ENCODE peak calls at places on chromosomes 7 and 10, in ten cellular contexts. V is NCI-H1436; X is neural progenitor cell; R is endodermal cell; H is GM23338; Q is NCI-H1105; C is suprapubic skin; D is CD8-positive, alpha-beta memory T cell; W is tibial artery; F is uterus. G is an unnamed sample.

GRCh38 chr10:78388331-78389050 is 354.8 kb downstream of the RPS24 start:
- DNase-seq in V (no peak), X (no peak), R (no peak), H (no peak), Q (no peak), C (no peak), D (no peak), W (no peak), F (no peak), G (no peak)

GRCh38 chr10:76299501-76299900 is 868.1 kb downstream of the LRMDA start:
- DNase-seq in V (no peak), X (no peak), R (no peak), H (no peak), Q (no peak), C (no peak), D (no peak), W (no peak), F (no peak), G (no peak)

GRCh38 chr7:90320801-90321494 is at the start of gene FAM237B:
- DNase-seq in V (no peak), X (peak; percentile 64), R (peak; percentile 77), H (peak; percentile 56), Q (no peak), C (no peak), D (no peak), W (no peak), F (no peak), G (peak; percentile 20)

GRCh38 chr10:120365872-120366271 is 91.2 kb upstream of the PLPP4 start:
- DNase-seq in V (no peak), X (no peak), R (no peak), H (no peak), Q (no peak), C (no peak), D (no peak), W (no peak), F (no peak), G (no peak)

GRCh38 chr10:844552-844951 is 87.0 kb downstream of the LARP4B start:
- DNase-seq in V (no peak), X (no peak), R (no peak), H (no peak), Q (no peak), C (no peak), D (no peak), W (no peak), F (no peak), G (no peak)

GRCh38 chr7:20828947-20829346 is 42.3 kb upstream of the SP8 start:
- DNase-seq in V (peak; percentile 84), X (no peak), R (no peak), H (no peak), Q (peak; percentile 75), C (no peak), D (no peak), W (no peak), F (no peak), G (no peak)

GRCh38 chr10:27451054-27451453 is 53.0 kb upstream of the RAB18 start:
- DNase-seq in V (no peak), X (no peak), R (no peak), H (no peak), Q (no peak), C (no peak), D (no peak), W (no peak), F (no peak), G (no peak)

GRCh38 chr7:142788303-142789286 is 17.8 kb downstream of the PRSS2 start:
- DNase-seq in V (no peak), X (no peak), R (no peak), H (no peak), Q (no peak), C (no peak), D (peak; percentile 18), W (no peak), F (no peak), G (no peak)

GRCh38 chr7:127983804-127984332 is 47.4 kb downstream of the LRRC4 start:
- DNase-seq in V (no peak), X (no peak), R (no peak), H (no peak), Q (no peak), C (no peak), D (no peak), W (no peak), F (no peak), G (peak; percentile 13)